ENCODE peak calls at places on chromosomes 2 and 18, in four cellular contexts. F is foreskin fibroblast, K is sigmoid colon, A is nephron progenitor cell. X is an unnamed sample.

GRCh38 chr2:7930800-7931635 is 750.8 kb upstream of the ID2 start:
- DNase-seq in F (no peak), K (peak; percentile 81), A (no peak), X (no peak)

GRCh38 chr2:114729025-114729424 is 286.6 kb downstream of the DPP10 start:
- DNase-seq in F (no peak), K (no peak), A (no peak), X (no peak)

GRCh38 chr2:126719191-126720030 is 63.5 kb downstream of the GYPC start:
- DNase-seq in F (no peak), K (no peak), A (no peak), X (no peak)

GRCh38 chr18:79522451-79523220 is 126.9 kb downstream of the NFATC1 start:
- DNase-seq in F (no peak), K (peak; percentile 64), A (no peak), X (no peak)

GRCh38 chr2:239601201-239601851 is 200.5 kb upstream of the HDAC4 start:
- DNase-seq in F (no peak), K (peak; percentile 52), A (no peak), X (no peak)

GRCh38 chr18:35387367-35387685 is 10.2 kb upstream of the ZNF396 start:
- DNase-seq in F (peak; percentile 48), K (no peak), A (no peak), X (no peak)

GRCh38 chr2:135256531-135257258 is 204.6 kb downstream of the RAB3GAP1 start:
- DNase-seq in F (peak; percentile 83), K (no peak), A (no peak), X (no peak)

GRCh38 chr2:179107737-179108136 is 57.8 kb upstream of the CCDC141 start:
- DNase-seq in F (peak; percentile 61), K (no peak), A (no peak), X (no peak)

GRCh38 chr2:104577143-104577542 is 276.8 kb upstream of the POU3F3 start:
- DNase-seq in F (no peak), K (no peak), A (no peak), X (no peak)

GRCh38 chr2:119483395-119483753 is 40.9 kb downstream of the SCTR start:
- DNase-seq in F (no peak), K (no peak), A (no peak), X (no peak)
- TF ChIP-seq CTCF in F (no peak), K (no peak), A (no peak), X (no peak)

GRCh38 chr2:188456114-188456909 is 164.6 kb downstream of the GULP1 start:
- DNase-seq in F (no peak), K (no peak), A (no peak), X (no peak)
- TF ChIP-seq CTCF in F (no peak), K (no peak), A (no peak), X (peak; percentile 6)

DNA sequence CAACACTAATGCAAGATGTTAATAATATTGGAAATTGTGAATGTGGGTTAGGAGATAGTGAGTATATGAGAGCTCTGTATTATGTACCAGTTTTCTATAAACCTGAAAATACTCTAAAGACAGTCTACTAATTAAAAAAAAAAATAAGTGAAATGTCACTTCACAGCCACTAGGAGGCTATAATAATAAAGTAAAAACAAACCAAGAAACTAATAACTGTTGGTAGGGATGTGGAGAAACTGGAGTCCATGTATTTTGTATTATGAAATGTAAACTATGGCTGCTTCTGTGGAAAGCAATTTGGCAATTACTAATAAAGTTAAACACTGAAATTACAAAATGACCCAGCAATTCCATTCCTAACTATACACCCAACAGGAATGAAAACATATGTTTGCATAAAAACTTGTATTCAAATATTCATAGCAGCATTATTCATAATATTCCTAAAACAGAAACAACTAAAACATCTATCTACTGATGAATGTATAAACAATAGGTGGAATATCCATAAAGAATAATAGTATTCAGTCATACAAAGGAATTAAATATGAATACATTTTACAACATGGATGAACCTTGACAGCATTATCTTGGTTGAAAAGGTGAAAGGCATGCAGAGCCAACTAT is 36.2 kb downstream of the CCDC178 start:
- DNase-seq in F (peak; percentile 1), K (no peak), A (no peak), X (no peak)
- TF ChIP-seq CTCF in F (no peak), K (no peak), A (peak; percentile 46), X (peak; percentile 24)

DNA sequence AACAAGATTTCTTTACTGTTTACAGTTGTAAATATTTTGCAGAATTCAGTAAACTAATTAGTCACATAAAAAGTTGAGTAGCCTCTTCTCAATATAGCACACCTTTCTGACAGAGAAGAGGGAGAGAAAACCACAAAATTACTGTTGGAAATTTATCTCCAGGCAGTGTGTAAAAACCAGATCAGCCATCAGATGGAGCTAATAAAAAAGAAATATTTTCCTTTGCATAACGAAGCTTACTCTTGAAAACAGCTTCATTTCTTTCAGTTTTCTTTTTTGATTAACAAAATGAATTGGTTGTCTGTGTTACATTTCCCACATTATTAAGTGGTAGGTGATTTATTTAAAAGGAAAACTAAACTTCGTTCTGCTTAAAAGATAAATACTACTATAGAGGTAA is 259.3 kb upstream of the KCNJ3 start:
- DNase-seq in F (no peak), K (no peak), A (no peak), X (no peak)
- TF ChIP-seq CTCF in F (no peak), K (no peak), A (no peak), X (no peak)

GRCh38 chr2:45067859-45068642 is 58.8 kb upstream of the SIX2 start:
- DNase-seq in F (peak; percentile 52), K (no peak), A (peak; percentile 62), X (no peak)
- TF ChIP-seq CTCF in F (peak; percentile 1), K (no peak), A (no peak), X (no peak)

DNA sequence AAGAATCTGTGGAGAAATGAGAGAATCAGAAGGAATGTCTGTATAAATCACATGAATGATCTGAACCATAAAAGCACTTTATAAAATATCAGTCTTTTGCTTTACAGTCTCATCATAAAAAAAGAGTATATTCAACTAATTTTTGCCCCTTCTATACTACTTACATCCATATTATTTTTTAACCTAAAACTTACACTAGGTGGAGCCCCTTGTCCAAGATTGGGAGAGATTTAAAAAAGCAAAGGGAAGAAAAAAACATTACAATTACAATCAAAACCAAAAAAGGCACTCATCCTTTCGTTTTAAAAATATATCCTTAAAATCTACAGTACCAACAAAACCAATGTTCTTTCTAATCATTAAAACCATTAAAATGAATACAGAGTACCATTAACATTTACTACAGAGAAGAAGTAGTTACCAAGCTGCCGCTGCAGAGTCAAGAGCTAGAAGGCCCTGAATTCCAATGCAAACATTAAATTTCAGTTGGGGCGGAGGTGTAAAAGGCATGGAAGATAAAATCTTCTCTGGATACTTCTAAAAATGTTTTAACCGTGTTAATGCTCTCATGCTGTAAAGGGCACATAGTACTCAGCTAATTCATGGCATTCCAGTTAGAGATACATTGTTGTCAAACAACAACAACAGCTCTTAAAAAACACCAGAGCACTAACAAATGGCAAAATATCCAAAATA is 56.7 kb upstream of the EPB41L3 start:
- DNase-seq in F (peak; percentile 14), K (no peak), A (no peak), X (no peak)
- TF ChIP-seq CTCF in F (peak; percentile 20), K (no peak), A (peak; percentile 51), X (peak; percentile 14)

GRCh38 chr2:86297382-86298147 is 39.9 kb downstream of the REEP1 start:
- DNase-seq in F (no peak), K (peak; percentile 77), A (no peak), X (peak; percentile 61)
- TF ChIP-seq CTCF in F (peak; percentile 4), K (no peak), A (no peak), X (no peak)

X was measured in GM10248.